ENCODE peak calls at places on chromosomes 13 and 19, in four cellular contexts. One of them, this sample, is unnamed.

GRCh38 chr19:11035441-11036377 is 53.6 kb upstream of the LDLR start:
- DNase-seq in B cell: peak; percentile 93
- DNase-seq in HFFc6: peak; percentile 74
- DNase-seq in astrocyte of the cerebellum: peak; percentile 60
- DNase-seq in this sample: peak; percentile 72

GRCh38 chr19:20339444-20339843 is 172.4 kb downstream of the ZNF486 start:
- DNase-seq in B cell: no peak
- DNase-seq in HFFc6: no peak
- DNase-seq in astrocyte of the cerebellum: no peak
- DNase-seq in this sample: no peak

GRCh38 chr19:16627194-16627927 is 643 bp downstream of the MED26 start:
- DNase-seq in B cell: peak; percentile 29
- DNase-seq in HFFc6: no peak
- DNase-seq in astrocyte of the cerebellum: no peak
- DNase-seq in this sample: peak; percentile 39

GRCh38 chr13:73268306-73268705 is 209.5 kb downstream of the KLF5 start:
- DNase-seq in B cell: no peak
- DNase-seq in HFFc6: peak; percentile 54
- DNase-seq in astrocyte of the cerebellum: no peak
- DNase-seq in this sample: no peak

GRCh38 chr13:73519720-73520119 is 460.9 kb downstream of the KLF5 start:
- DNase-seq in B cell: no peak
- DNase-seq in HFFc6: no peak
- DNase-seq in astrocyte of the cerebellum: no peak
- DNase-seq in this sample: no peak

GRCh38 chr19:1455336-1456120 is 5.6 kb downstream of the APC2 start:
- DNase-seq in B cell: peak; percentile 62
- DNase-seq in HFFc6: peak; percentile 37
- DNase-seq in astrocyte of the cerebellum: no peak
- DNase-seq in this sample: peak; percentile 79

GRCh38 chr13:109985871-109986270 is 199.5 kb upstream of the IRS2 start:
- DNase-seq in B cell: no peak
- DNase-seq in HFFc6: no peak
- DNase-seq in astrocyte of the cerebellum: no peak
- DNase-seq in this sample: no peak

GRCh38 chr13:62837895-62838294 is 1422.2 kb upstream of the PCDH20 start:
- DNase-seq in B cell: no peak
- DNase-seq in HFFc6: no peak
- DNase-seq in astrocyte of the cerebellum: no peak
- DNase-seq in this sample: no peak

GRCh38 chr13:110275931-110276552 is 30.9 kb downstream of the COL4A1 start:
- DNase-seq in B cell: no peak
- DNase-seq in HFFc6: no peak
- DNase-seq in astrocyte of the cerebellum: no peak
- DNase-seq in this sample: no peak

GRCh38 chr13:111480976-111481375 is 160.5 kb downstream of the TEX29 start:
- DNase-seq in B cell: no peak
- DNase-seq in HFFc6: no peak
- DNase-seq in astrocyte of the cerebellum: no peak
- DNase-seq in this sample: no peak

GRCh38 chr13:45799451-45799850 is 52.1 kb downstream of the SIAH3 start:
- DNase-seq in B cell: no peak
- DNase-seq in HFFc6: no peak
- DNase-seq in astrocyte of the cerebellum: no peak
- DNase-seq in this sample: no peak

GRCh38 chr19:14347999-14348889 is 33.0 kb upstream of the ADGRE5 start:
- DNase-seq in B cell: peak; percentile 80
- DNase-seq in HFFc6: no peak
- DNase-seq in astrocyte of the cerebellum: no peak
- DNase-seq in this sample: peak; percentile 56

GRCh38 chr13:44668707-44669106 is 92.6 kb upstream of the TSC22D1 start:
- DNase-seq in B cell: no peak
- DNase-seq in HFFc6: peak; percentile 43
- DNase-seq in astrocyte of the cerebellum: no peak
- DNase-seq in this sample: peak; percentile 33

GRCh38 chr13:28718186-28718537 is 608 bp downstream of the SLC46A3 start:
- DNase-seq in B cell: no peak
- DNase-seq in HFFc6: no peak
- DNase-seq in astrocyte of the cerebellum: no peak
- DNase-seq in this sample: no peak

GRCh38 chr19:52453324-52454094 is at the start of gene ZNF578:
- DNase-seq in B cell: peak; percentile 73
- DNase-seq in HFFc6: peak; percentile 52
- DNase-seq in astrocyte of the cerebellum: peak; percentile 42
- DNase-seq in this sample: no peak

GRCh38 chr19:19997656-19998268 is 41.5 kb downstream of the ZNF682 start:
- DNase-seq in B cell: peak; percentile 41
- DNase-seq in HFFc6: no peak
- DNase-seq in astrocyte of the cerebellum: no peak
- DNase-seq in this sample: no peak

GRCh38 chr13:40540707-40541044 is 125.8 kb downstream of the FOXO1 start:
- DNase-seq in B cell: no peak
- DNase-seq in HFFc6: no peak
- DNase-seq in astrocyte of the cerebellum: no peak
- DNase-seq in this sample: no peak

GRCh38 chr19:34975056-34975455 is 11.0 kb upstream of the ZNF792 start:
- DNase-seq in B cell: no peak
- DNase-seq in HFFc6: no peak
- DNase-seq in astrocyte of the cerebellum: no peak
- DNase-seq in this sample: no peak

GRCh38 chr19:495440-496332 is 600 bp upstream of the MADCAM1 start:
- DNase-seq in B cell: peak; percentile 63
- DNase-seq in HFFc6: peak; percentile 28
- DNase-seq in astrocyte of the cerebellum: no peak
- DNase-seq in this sample: peak; percentile 66

GRCh38 chr13:46675016-46675415 is 121.9 kb downstream of the ESD start:
- DNase-seq in B cell: no peak
- DNase-seq in HFFc6: no peak
- DNase-seq in astrocyte of the cerebellum: no peak
- DNase-seq in this sample: no peak

GRCh38 chr19:23823952-23824389 is 65.3 kb upstream of the ZNF681 start:
- DNase-seq in B cell: peak; percentile 20
- DNase-seq in HFFc6: no peak
- DNase-seq in astrocyte of the cerebellum: no peak
- DNase-seq in this sample: peak; percentile 14

GRCh38 chr19:7868671-7869452 is 5.3 kb downstream of the PRR36 start:
- DNase-seq in B cell: peak; percentile 96
- DNase-seq in HFFc6: peak; percentile 15
- DNase-seq in astrocyte of the cerebellum: no peak
- DNase-seq in this sample: peak; percentile 91

GRCh38 chr19:52664461-52664860 is 26.3 kb upstream of the ZNF83 start:
- DNase-seq in B cell: no peak
- DNase-seq in HFFc6: no peak
- DNase-seq in astrocyte of the cerebellum: no peak
- DNase-seq in this sample: no peak

GRCh38 chr19:489418-490196 is 6.7 kb upstream of the MADCAM1 start:
- DNase-seq in B cell: no peak
- DNase-seq in HFFc6: no peak
- DNase-seq in astrocyte of the cerebellum: no peak
- DNase-seq in this sample: no peak

GRCh38 chr19:5341981-5342380 is 1.4 kb upstream of the PTPRS start:
- DNase-seq in B cell: no peak
- DNase-seq in HFFc6: no peak
- DNase-seq in astrocyte of the cerebellum: no peak
- DNase-seq in this sample: no peak

GRCh38 chr19:32914879-32915278 is 45.3 kb upstream of the SLC7A9 start:
- DNase-seq in B cell: no peak
- DNase-seq in HFFc6: peak; percentile 5
- DNase-seq in astrocyte of the cerebellum: no peak
- DNase-seq in this sample: no peak

GRCh38 chr13:44128522-44128921 is 245.1 kb upstream of the SERP2 start:
- DNase-seq in B cell: no peak
- DNase-seq in HFFc6: peak; percentile 39
- DNase-seq in astrocyte of the cerebellum: no peak
- DNase-seq in this sample: no peak

DNA sequence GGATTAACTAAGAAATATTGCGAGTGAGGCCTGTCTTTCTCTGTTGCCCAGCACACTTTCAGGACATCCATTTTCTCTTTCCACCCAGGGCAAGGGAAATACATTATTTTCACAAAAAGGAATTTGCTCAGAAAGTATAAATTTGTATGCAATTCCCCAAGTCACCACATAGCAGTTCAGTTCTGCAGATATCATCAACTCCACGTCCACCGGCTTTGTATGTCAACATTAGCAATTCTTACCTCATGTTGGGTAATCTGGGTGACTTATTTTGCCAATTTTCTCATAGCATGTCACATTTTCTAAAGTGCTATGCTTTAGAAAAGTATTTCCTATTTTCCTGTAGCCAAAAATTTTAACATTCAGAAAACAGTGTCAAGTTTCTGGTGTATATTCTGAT is 501.8 kb downstream of the EFNB2 start:
- DNase-seq in B cell: no peak
- DNase-seq in HFFc6: peak; percentile 19
- DNase-seq in astrocyte of the cerebellum: peak; percentile 20
- DNase-seq in this sample: no peak
- TF ChIP-seq CTCF in B cell: no peak
- TF ChIP-seq CTCF in HFFc6: peak; percentile 71
- TF ChIP-seq CTCF in astrocyte of the cerebellum: peak; percentile 45
- TF ChIP-seq CTCF in this sample: no peak

GRCh38 chr13:27449936-27450828 is at the start of gene MTIF3:
- DNase-seq in B cell: peak; percentile 98
- DNase-seq in HFFc6: peak; percentile 78
- DNase-seq in astrocyte of the cerebellum: peak; percentile 76
- DNase-seq in this sample: peak; percentile 98
- TF ChIP-seq CTCF in B cell: no peak
- TF ChIP-seq CTCF in HFFc6: peak; percentile 34
- TF ChIP-seq CTCF in astrocyte of the cerebellum: no peak
- TF ChIP-seq CTCF in this sample: no peak

DNA sequence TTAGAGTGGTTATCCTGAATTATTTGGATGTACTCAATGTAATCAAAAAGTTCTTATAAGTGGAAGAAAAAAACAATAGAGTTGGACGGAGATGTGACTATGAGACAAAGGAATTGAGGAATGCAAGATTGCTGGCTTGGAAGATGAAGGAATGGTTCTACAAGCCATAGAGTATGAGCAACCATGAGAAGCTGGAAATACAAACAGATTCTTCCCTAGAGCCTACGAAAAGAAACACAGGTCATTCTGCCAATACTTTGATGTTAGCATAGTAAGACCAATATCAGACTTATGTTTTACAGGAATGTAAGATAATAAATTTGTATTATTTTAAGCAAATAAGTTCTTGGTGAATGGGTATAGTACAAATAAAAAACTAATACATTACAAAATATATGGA is 249.2 kb downstream of the DIAPH3 start:
- DNase-seq in B cell: no peak
- DNase-seq in HFFc6: peak; percentile 36
- DNase-seq in astrocyte of the cerebellum: peak; percentile 9
- DNase-seq in this sample: no peak
- TF ChIP-seq CTCF in B cell: no peak
- TF ChIP-seq CTCF in HFFc6: no peak
- TF ChIP-seq CTCF in astrocyte of the cerebellum: no peak
- TF ChIP-seq CTCF in this sample: no peak

GRCh38 chr13:27619711-27620376 is 485 bp downstream of the LNX2 start:
- DNase-seq in B cell: peak; percentile 73
- DNase-seq in HFFc6: peak; percentile 39
- DNase-seq in astrocyte of the cerebellum: no peak
- DNase-seq in this sample: no peak
- TF ChIP-seq CTCF in B cell: peak; percentile 40
- TF ChIP-seq CTCF in HFFc6: peak; percentile 54
- TF ChIP-seq CTCF in astrocyte of the cerebellum: peak; percentile 20
- TF ChIP-seq CTCF in this sample: no peak

GRCh38 chr13:51922771-51923480 is 61.2 kb downstream of the CCDC70 start:
- DNase-seq in B cell: no peak
- DNase-seq in HFFc6: no peak
- DNase-seq in astrocyte of the cerebellum: no peak
- DNase-seq in this sample: no peak

GRCh38 chr13:51924756-51925544 is 63.2 kb downstream of the CCDC70 start:
- DNase-seq in B cell: no peak
- DNase-seq in HFFc6: no peak
- DNase-seq in astrocyte of the cerebellum: no peak
- DNase-seq in this sample: no peak

GRCh38 chr13:51925865-51926527 is 64.2 kb downstream of the CCDC70 start:
- DNase-seq in B cell: no peak
- DNase-seq in HFFc6: no peak
- DNase-seq in astrocyte of the cerebellum: no peak
- DNase-seq in this sample: no peak

GRCh38 chr13:51921790-51922740 is 60.3 kb downstream of the CCDC70 start:
- DNase-seq in B cell: no peak
- DNase-seq in HFFc6: no peak
- DNase-seq in astrocyte of the cerebellum: no peak
- DNase-seq in this sample: no peak

DNA sequence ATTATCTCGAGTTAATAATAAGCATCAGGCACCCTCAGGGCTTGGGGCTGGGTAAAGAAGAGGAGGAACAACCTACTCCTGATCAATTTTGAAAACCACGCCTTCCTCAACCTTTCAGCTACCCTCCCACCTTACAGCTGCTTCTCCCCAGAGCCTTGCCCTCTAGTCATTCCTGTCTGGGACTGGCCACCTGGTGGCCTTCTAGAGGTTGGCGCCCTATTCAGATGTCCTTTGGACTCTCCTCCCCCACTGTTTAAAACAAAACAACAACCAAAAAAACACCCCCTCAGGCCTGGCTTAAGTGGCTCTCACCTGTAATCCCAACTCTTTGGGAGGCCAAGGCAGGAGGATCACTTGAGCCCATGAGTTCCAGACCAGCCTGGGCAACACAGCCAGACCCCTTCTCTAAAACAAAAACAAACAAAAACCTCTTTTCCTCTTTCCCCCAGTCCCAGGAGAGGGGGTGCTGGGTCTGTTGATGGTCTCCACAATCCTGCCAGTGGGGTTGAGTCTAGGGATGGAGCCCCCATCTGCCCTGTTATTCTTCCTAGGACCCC is 62.3 kb downstream of the CCDC70 start:
- DNase-seq in B cell: no peak
- DNase-seq in HFFc6: no peak
- DNase-seq in astrocyte of the cerebellum: no peak
- DNase-seq in this sample: no peak
- TF ChIP-seq CTCF in B cell: no peak
- TF ChIP-seq CTCF in HFFc6: peak; percentile 53
- TF ChIP-seq CTCF in astrocyte of the cerebellum: peak; percentile 41
- TF ChIP-seq CTCF in this sample: no peak

DNA sequence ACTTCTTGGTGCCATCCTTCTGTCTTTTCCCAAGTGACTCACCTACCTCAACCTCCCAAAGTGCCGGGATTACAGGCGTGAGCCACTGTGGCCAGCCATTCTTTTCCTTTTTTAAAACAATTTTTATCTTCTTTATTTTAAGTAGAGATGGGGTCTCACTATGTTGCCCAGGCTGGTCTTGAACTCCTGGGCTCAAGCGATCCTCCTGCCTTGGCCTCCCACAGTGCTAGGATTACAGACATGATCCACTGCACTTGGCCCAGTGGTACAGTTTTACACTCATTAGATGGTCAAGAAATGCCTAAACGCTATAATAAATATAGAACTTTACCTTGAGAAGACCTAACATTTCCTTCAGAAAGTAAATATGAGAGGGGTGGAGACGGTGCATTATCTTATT is 24.5 kb downstream of the GP6 start:
- DNase-seq in B cell: no peak
- DNase-seq in HFFc6: no peak
- DNase-seq in astrocyte of the cerebellum: no peak
- DNase-seq in this sample: no peak
- TF ChIP-seq CTCF in B cell: no peak
- TF ChIP-seq CTCF in HFFc6: no peak
- TF ChIP-seq CTCF in astrocyte of the cerebellum: no peak
- TF ChIP-seq CTCF in this sample: no peak

This sample was measured in GM06990.